ENCODE peak calls at places on chromosomes 7 and 10, in seven cellular contexts. One of them, this sample, is unnamed.

GRCh38 chr10:94108200-94108599 is 114.5 kb downstream of the PLCE1 start:
- DNase-seq in omental fat pad: no peak
- DNase-seq in right atrium auricular region: no peak
- DNase-seq in astrocyte of the spinal cord: peak
- DNase-seq in tibial artery: no peak
- DNase-seq in tibial nerve: no peak
- DNase-seq in breast epithelium: no peak
- DNase-seq in this sample: no peak

GRCh38 chr7:11760372-11760771 is 71.6 kb downstream of the THSD7A start:
- DNase-seq in omental fat pad: no peak
- DNase-seq in right atrium auricular region: no peak
- DNase-seq in astrocyte of the spinal cord: no peak
- DNase-seq in tibial artery: no peak
- DNase-seq in tibial nerve: no peak
- DNase-seq in breast epithelium: no peak
- DNase-seq in this sample: no peak

GRCh38 chr10:83518779-83519178 is 620.5 kb upstream of the GHITM start:
- DNase-seq in omental fat pad: no peak
- DNase-seq in right atrium auricular region: no peak
- DNase-seq in astrocyte of the spinal cord: no peak
- DNase-seq in tibial artery: no peak
- DNase-seq in tibial nerve: no peak
- DNase-seq in breast epithelium: no peak
- DNase-seq in this sample: no peak

GRCh38 chr10:66931340-66931948 is 5.6 kb downstream of the LRRTM3 start:
- DNase-seq in omental fat pad: no peak
- DNase-seq in right atrium auricular region: no peak
- DNase-seq in astrocyte of the spinal cord: peak
- DNase-seq in tibial artery: no peak
- DNase-seq in tibial nerve: no peak
- DNase-seq in breast epithelium: no peak
- DNase-seq in this sample: no peak

GRCh38 chr7:31776616-31777015 is 89.6 kb downstream of the PPP1R17 start:
- DNase-seq in omental fat pad: no peak
- DNase-seq in right atrium auricular region: no peak
- DNase-seq in astrocyte of the spinal cord: peak
- DNase-seq in tibial artery: no peak
- DNase-seq in tibial nerve: no peak
- DNase-seq in breast epithelium: no peak
- DNase-seq in this sample: no peak

GRCh38 chr7:27784399-27785053 is 44.6 kb downstream of the TAX1BP1 start:
- DNase-seq in omental fat pad: no peak
- DNase-seq in right atrium auricular region: no peak
- DNase-seq in astrocyte of the spinal cord: peak
- DNase-seq in tibial artery: no peak
- DNase-seq in tibial nerve: no peak
- DNase-seq in breast epithelium: no peak
- DNase-seq in this sample: no peak

GRCh38 chr7:47074702-47075153 is 507.2 kb downstream of the TNS3 start:
- DNase-seq in omental fat pad: no peak
- DNase-seq in right atrium auricular region: no peak
- DNase-seq in astrocyte of the spinal cord: no peak
- DNase-seq in tibial artery: no peak
- DNase-seq in tibial nerve: no peak
- DNase-seq in breast epithelium: no peak
- DNase-seq in this sample: no peak

GRCh38 chr7:2792856-2793487 is 51.1 kb downstream of the GNA12 start:
- DNase-seq in omental fat pad: no peak
- DNase-seq in right atrium auricular region: no peak
- DNase-seq in astrocyte of the spinal cord: no peak
- DNase-seq in tibial artery: no peak
- DNase-seq in tibial nerve: no peak
- DNase-seq in breast epithelium: no peak
- DNase-seq in this sample: no peak

GRCh38 chr10:3217301-3217700 is 44.7 kb upstream of the PITRM1 start:
- DNase-seq in omental fat pad: no peak
- DNase-seq in right atrium auricular region: no peak
- DNase-seq in astrocyte of the spinal cord: peak
- DNase-seq in tibial artery: no peak
- DNase-seq in tibial nerve: no peak
- DNase-seq in breast epithelium: no peak
- DNase-seq in this sample: no peak

GRCh38 chr7:91636129-91636724 is 244.3 kb downstream of the MTERF1 start:
- DNase-seq in omental fat pad: no peak
- DNase-seq in right atrium auricular region: no peak
- DNase-seq in astrocyte of the spinal cord: peak
- DNase-seq in tibial artery: peak
- DNase-seq in tibial nerve: no peak
- DNase-seq in breast epithelium: no peak
- DNase-seq in this sample: no peak

GRCh38 chr10:132319853-132320669 is 11.9 kb upstream of the LRRC27 start:
- DNase-seq in omental fat pad: no peak
- DNase-seq in right atrium auricular region: no peak
- DNase-seq in astrocyte of the spinal cord: peak
- DNase-seq in tibial artery: no peak
- DNase-seq in tibial nerve: no peak
- DNase-seq in breast epithelium: no peak
- DNase-seq in this sample: no peak

GRCh38 chr7:11751807-11752389 is 80.1 kb downstream of the THSD7A start:
- DNase-seq in omental fat pad: no peak
- DNase-seq in right atrium auricular region: no peak
- DNase-seq in astrocyte of the spinal cord: no peak
- DNase-seq in tibial artery: no peak
- DNase-seq in tibial nerve: no peak
- DNase-seq in breast epithelium: no peak
- DNase-seq in this sample: no peak

GRCh38 chr7:100069991-100070390 is 11.5 kb downstream of the ZNF3 start:
- DNase-seq in omental fat pad: no peak
- DNase-seq in right atrium auricular region: no peak
- DNase-seq in astrocyte of the spinal cord: no peak
- DNase-seq in tibial artery: no peak
- DNase-seq in tibial nerve: no peak
- DNase-seq in breast epithelium: no peak
- DNase-seq in this sample: no peak

GRCh38 chr7:100065452-100066186 is 15.9 kb downstream of the ZNF3 start:
- DNase-seq in omental fat pad: no peak
- DNase-seq in right atrium auricular region: no peak
- DNase-seq in astrocyte of the spinal cord: peak
- DNase-seq in tibial artery: no peak
- DNase-seq in tibial nerve: no peak
- DNase-seq in breast epithelium: no peak
- DNase-seq in this sample: no peak

GRCh38 chr7:100063376-100063775 is 13.8 kb downstream of the ZSCAN21 start:
- DNase-seq in omental fat pad: no peak
- DNase-seq in right atrium auricular region: no peak
- DNase-seq in astrocyte of the spinal cord: no peak
- DNase-seq in tibial artery: no peak
- DNase-seq in tibial nerve: no peak
- DNase-seq in breast epithelium: no peak
- DNase-seq in this sample: no peak

GRCh38 chr7:100064162-100064561 is 14.6 kb downstream of the ZSCAN21 start:
- DNase-seq in omental fat pad: no peak
- DNase-seq in right atrium auricular region: no peak
- DNase-seq in astrocyte of the spinal cord: no peak
- DNase-seq in tibial artery: no peak
- DNase-seq in tibial nerve: no peak
- DNase-seq in breast epithelium: no peak
- DNase-seq in this sample: no peak

GRCh38 chr7:100066953-100067352 is 14.6 kb downstream of the ZNF3 start:
- DNase-seq in omental fat pad: no peak
- DNase-seq in right atrium auricular region: no peak
- DNase-seq in astrocyte of the spinal cord: no peak
- DNase-seq in tibial artery: no peak
- DNase-seq in tibial nerve: no peak
- DNase-seq in breast epithelium: no peak
- DNase-seq in this sample: no peak
- TF ChIP-seq CTCF in omental fat pad: no peak
- TF ChIP-seq CTCF in right atrium auricular region: no peak
- TF ChIP-seq CTCF in astrocyte of the spinal cord: no peak
- TF ChIP-seq CTCF in tibial artery: no peak
- TF ChIP-seq CTCF in tibial nerve: no peak
- TF ChIP-seq CTCF in breast epithelium: no peak
- TF ChIP-seq CTCF in this sample: no peak

GRCh38 chr10:23528419-23528818 is 89.5 kb downstream of the OTUD1 start:
- DNase-seq in omental fat pad: no peak
- DNase-seq in right atrium auricular region: no peak
- DNase-seq in astrocyte of the spinal cord: no peak
- DNase-seq in tibial artery: no peak
- DNase-seq in tibial nerve: no peak
- DNase-seq in breast epithelium: no peak
- DNase-seq in this sample: no peak

GRCh38 chr10:23521735-23522134 is 82.9 kb downstream of the OTUD1 start:
- DNase-seq in omental fat pad: no peak
- DNase-seq in right atrium auricular region: no peak
- DNase-seq in astrocyte of the spinal cord: no peak
- DNase-seq in tibial artery: no peak
- DNase-seq in tibial nerve: no peak
- DNase-seq in breast epithelium: no peak
- DNase-seq in this sample: no peak

GRCh38 chr10:23522345-23522744 is 83.5 kb downstream of the OTUD1 start:
- DNase-seq in omental fat pad: no peak
- DNase-seq in right atrium auricular region: no peak
- DNase-seq in astrocyte of the spinal cord: no peak
- DNase-seq in tibial artery: no peak
- DNase-seq in tibial nerve: no peak
- DNase-seq in breast epithelium: no peak
- DNase-seq in this sample: no peak

GRCh38 chr10:23523251-23523650 is 84.4 kb downstream of the OTUD1 start:
- DNase-seq in omental fat pad: no peak
- DNase-seq in right atrium auricular region: no peak
- DNase-seq in astrocyte of the spinal cord: no peak
- DNase-seq in tibial artery: no peak
- DNase-seq in tibial nerve: no peak
- DNase-seq in breast epithelium: no peak
- DNase-seq in this sample: no peak

GRCh38 chr10:23525406-23525805 is 86.5 kb downstream of the OTUD1 start:
- DNase-seq in omental fat pad: no peak
- DNase-seq in right atrium auricular region: no peak
- DNase-seq in astrocyte of the spinal cord: peak
- DNase-seq in tibial artery: no peak
- DNase-seq in tibial nerve: no peak
- DNase-seq in breast epithelium: no peak
- DNase-seq in this sample: no peak
- TF ChIP-seq CTCF in omental fat pad: no peak
- TF ChIP-seq CTCF in right atrium auricular region: peak
- TF ChIP-seq CTCF in astrocyte of the spinal cord: no peak
- TF ChIP-seq CTCF in tibial artery: peak
- TF ChIP-seq CTCF in tibial nerve: peak
- TF ChIP-seq CTCF in breast epithelium: peak
- TF ChIP-seq CTCF in this sample: peak

DNA sequence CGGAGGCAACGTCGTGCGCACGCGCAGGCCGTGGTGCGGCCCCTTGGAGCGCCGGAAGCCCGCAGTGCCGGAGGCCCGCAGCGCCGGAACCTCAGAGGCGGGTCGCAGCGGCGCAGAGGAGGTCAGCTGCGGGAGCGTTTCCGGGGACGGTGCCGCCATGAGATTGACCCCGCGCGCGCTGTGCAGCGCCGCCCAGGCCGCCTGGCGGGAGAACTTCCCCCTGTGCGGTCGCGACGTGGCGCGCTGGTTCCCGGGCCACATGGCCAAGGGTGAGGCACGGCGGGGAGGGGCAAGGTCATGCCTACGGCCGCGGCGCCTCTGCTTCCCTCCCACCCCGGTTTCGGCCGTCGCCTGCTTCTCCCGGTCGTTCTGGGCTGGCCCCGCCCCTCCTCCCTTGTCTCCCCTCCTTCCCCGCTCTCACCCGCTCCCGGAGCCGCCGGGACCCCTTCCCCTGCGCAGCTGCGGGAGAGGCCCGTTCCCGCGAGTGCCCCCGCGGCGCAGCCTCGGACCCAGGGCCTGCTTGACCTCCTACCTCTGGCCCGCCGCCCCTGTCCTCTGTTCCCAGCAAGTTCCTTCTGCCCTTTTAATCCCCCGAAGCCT is at the start of gene MTG1:
- DNase-seq in omental fat pad: peak
- DNase-seq in right atrium auricular region: peak
- DNase-seq in astrocyte of the spinal cord: peak
- DNase-seq in tibial artery: peak
- DNase-seq in tibial nerve: peak
- DNase-seq in breast epithelium: peak
- DNase-seq in this sample: peak
- TF ChIP-seq CTCF in omental fat pad: no peak
- TF ChIP-seq CTCF in right atrium auricular region: peak
- TF ChIP-seq CTCF in astrocyte of the spinal cord: no peak
- TF ChIP-seq CTCF in tibial artery: peak
- TF ChIP-seq CTCF in tibial nerve: no peak
- TF ChIP-seq CTCF in breast epithelium: no peak
- TF ChIP-seq CTCF in this sample: peak

DNA sequence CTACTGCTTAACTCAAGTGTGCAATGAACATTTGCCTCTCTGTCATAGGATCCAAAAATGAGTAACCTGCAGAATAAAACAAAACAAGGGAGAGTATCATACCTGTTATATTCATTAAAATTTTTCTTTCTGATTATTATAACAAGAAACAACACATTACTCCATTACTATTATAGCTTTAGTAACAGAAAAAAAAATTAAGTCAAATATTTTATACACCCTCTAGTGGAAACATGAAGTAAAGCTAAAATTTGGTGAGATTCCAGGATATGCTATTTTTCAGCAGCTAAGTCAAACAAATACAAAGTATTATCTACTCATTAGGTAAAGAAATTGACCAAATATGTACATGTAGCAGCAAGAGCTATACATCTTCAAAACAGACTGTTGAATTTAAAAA is 56.3 kb downstream of the PDZD8 start:
- DNase-seq in omental fat pad: no peak
- DNase-seq in right atrium auricular region: no peak
- DNase-seq in astrocyte of the spinal cord: peak
- DNase-seq in tibial artery: no peak
- DNase-seq in tibial nerve: no peak
- DNase-seq in breast epithelium: no peak
- DNase-seq in this sample: no peak
- TF ChIP-seq CTCF in omental fat pad: no peak
- TF ChIP-seq CTCF in right atrium auricular region: peak
- TF ChIP-seq CTCF in astrocyte of the spinal cord: peak
- TF ChIP-seq CTCF in tibial artery: no peak
- TF ChIP-seq CTCF in tibial nerve: no peak
- TF ChIP-seq CTCF in breast epithelium: no peak
- TF ChIP-seq CTCF in this sample: peak

DNA sequence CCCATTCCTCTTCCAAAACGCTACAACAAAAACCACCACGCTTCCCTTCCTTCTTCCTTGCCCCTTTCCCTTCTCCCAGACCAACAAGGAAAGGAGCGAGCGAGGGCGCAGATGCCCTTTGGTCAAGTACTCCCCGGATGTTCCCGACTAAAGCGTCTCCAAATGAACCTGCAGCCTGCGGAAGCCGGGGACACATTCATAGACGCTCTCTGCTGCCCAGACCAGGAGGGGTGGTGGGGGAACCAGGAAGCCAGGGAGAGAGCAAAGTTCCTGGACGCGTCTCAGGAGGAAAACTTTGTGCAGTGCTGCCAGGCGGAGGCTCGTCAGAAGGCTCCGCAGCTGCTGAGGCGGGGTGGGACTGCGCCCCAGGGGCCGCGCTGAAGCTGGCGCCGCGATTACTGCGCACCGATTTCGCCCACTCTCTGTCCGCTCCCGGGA is 754 bp downstream of the SEMA3D start:
- DNase-seq in omental fat pad: peak
- DNase-seq in right atrium auricular region: peak
- DNase-seq in astrocyte of the spinal cord: peak
- DNase-seq in tibial artery: peak
- DNase-seq in tibial nerve: no peak
- DNase-seq in breast epithelium: no peak
- DNase-seq in this sample: peak
- TF ChIP-seq CTCF in omental fat pad: no peak
- TF ChIP-seq CTCF in right atrium auricular region: no peak
- TF ChIP-seq CTCF in astrocyte of the spinal cord: no peak
- TF ChIP-seq CTCF in tibial artery: no peak
- TF ChIP-seq CTCF in tibial nerve: no peak
- TF ChIP-seq CTCF in breast epithelium: no peak
- TF ChIP-seq CTCF in this sample: no peak